ENCODE peak calls at places on chromosomes 11 and 22, in five cellular contexts. One of them, this sample, is unnamed.

GRCh38 chr11:79822771-79823170 is 381.9 kb upstream of the TENM4 start:
- DNase-seq in mesothelial cell of epicardium: no peak
- DNase-seq in fibroblast of pulmonary artery: no peak
- DNase-seq in AG10803: no peak
- DNase-seq in left ventricle myocardium inferior: no peak
- DNase-seq in this sample: no peak

GRCh38 chr22:38824587-38824986 is 19.2 kb downstream of the NPTXR start:
- DNase-seq in mesothelial cell of epicardium: peak
- DNase-seq in fibroblast of pulmonary artery: peak
- DNase-seq in AG10803: peak
- DNase-seq in left ventricle myocardium inferior: peak
- DNase-seq in this sample: no peak

GRCh38 chr11:129258205-129258604 is 66.1 kb upstream of the ARHGAP32 start:
- DNase-seq in mesothelial cell of epicardium: no peak
- DNase-seq in fibroblast of pulmonary artery: no peak
- DNase-seq in AG10803: no peak
- DNase-seq in left ventricle myocardium inferior: no peak
- DNase-seq in this sample: no peak

GRCh38 chr22:40633036-40633435 is 3.5 kb downstream of the MRTFA start:
- DNase-seq in mesothelial cell of epicardium: no peak
- DNase-seq in fibroblast of pulmonary artery: no peak
- DNase-seq in AG10803: no peak
- DNase-seq in left ventricle myocardium inferior: no peak
- DNase-seq in this sample: no peak

GRCh38 chr11:125069796-125070195 is 6.7 kb downstream of the SLC37A2 start:
- DNase-seq in mesothelial cell of epicardium: no peak
- DNase-seq in fibroblast of pulmonary artery: peak
- DNase-seq in AG10803: peak
- DNase-seq in left ventricle myocardium inferior: no peak
- DNase-seq in this sample: no peak

GRCh38 chr11:4465411-4465810 is 16.3 kb downstream of the OR52K2 start:
- DNase-seq in mesothelial cell of epicardium: no peak
- DNase-seq in fibroblast of pulmonary artery: no peak
- DNase-seq in AG10803: no peak
- DNase-seq in left ventricle myocardium inferior: no peak
- DNase-seq in this sample: no peak

GRCh38 chr11:70016666-70017347 is 61.3 kb upstream of the ANO1 start:
- DNase-seq in mesothelial cell of epicardium: no peak
- DNase-seq in fibroblast of pulmonary artery: peak
- DNase-seq in AG10803: peak
- DNase-seq in left ventricle myocardium inferior: no peak
- DNase-seq in this sample: peak

GRCh38 chr22:32579533-32580220 is 105.1 kb downstream of the FBXO7 start:
- DNase-seq in mesothelial cell of epicardium: no peak
- DNase-seq in fibroblast of pulmonary artery: no peak
- DNase-seq in AG10803: peak
- DNase-seq in left ventricle myocardium inferior: peak
- DNase-seq in this sample: no peak

GRCh38 chr11:47980093-47980906 is at the start of gene PTPRJ:
- DNase-seq in mesothelial cell of epicardium: peak
- DNase-seq in fibroblast of pulmonary artery: peak
- DNase-seq in AG10803: peak
- DNase-seq in left ventricle myocardium inferior: peak
- DNase-seq in this sample: peak

GRCh38 chr11:116276051-116277044 is 496.4 kb downstream of the BUD13 start:
- DNase-seq in mesothelial cell of epicardium: peak
- DNase-seq in fibroblast of pulmonary artery: peak
- DNase-seq in AG10803: peak
- DNase-seq in left ventricle myocardium inferior: peak
- DNase-seq in this sample: no peak

GRCh38 chr22:23128269-23129108 is 13.3 kb downstream of the RSPH14 start:
- DNase-seq in mesothelial cell of epicardium: peak
- DNase-seq in fibroblast of pulmonary artery: peak
- DNase-seq in AG10803: peak
- DNase-seq in left ventricle myocardium inferior: peak
- DNase-seq in this sample: no peak

GRCh38 chr11:68282141-68282860 is 10.5 kb upstream of the C11orf24 start:
- DNase-seq in mesothelial cell of epicardium: no peak
- DNase-seq in fibroblast of pulmonary artery: no peak
- DNase-seq in AG10803: no peak
- DNase-seq in left ventricle myocardium inferior: no peak
- DNase-seq in this sample: no peak

GRCh38 chr11:28195449-28195848 is 87.3 kb downstream of the METTL15 start:
- DNase-seq in mesothelial cell of epicardium: no peak
- DNase-seq in fibroblast of pulmonary artery: no peak
- DNase-seq in AG10803: no peak
- DNase-seq in left ventricle myocardium inferior: no peak
- DNase-seq in this sample: no peak

GRCh38 chr11:10770626-10771254 is 19.7 kb downstream of the CTR9 start:
- DNase-seq in mesothelial cell of epicardium: no peak
- DNase-seq in fibroblast of pulmonary artery: peak
- DNase-seq in AG10803: peak
- DNase-seq in left ventricle myocardium inferior: peak
- DNase-seq in this sample: no peak

GRCh38 chr11:12410006-12410728 is 32.8 kb downstream of the PARVA start:
- DNase-seq in mesothelial cell of epicardium: no peak
- DNase-seq in fibroblast of pulmonary artery: peak
- DNase-seq in AG10803: peak
- DNase-seq in left ventricle myocardium inferior: no peak
- DNase-seq in this sample: no peak

GRCh38 chr11:12411395-12411794 is 34.0 kb downstream of the PARVA start:
- DNase-seq in mesothelial cell of epicardium: no peak
- DNase-seq in fibroblast of pulmonary artery: no peak
- DNase-seq in AG10803: no peak
- DNase-seq in left ventricle myocardium inferior: no peak
- DNase-seq in this sample: no peak

GRCh38 chr11:12413141-12414055 is 36.0 kb downstream of the PARVA start:
- DNase-seq in mesothelial cell of epicardium: no peak
- DNase-seq in fibroblast of pulmonary artery: no peak
- DNase-seq in AG10803: no peak
- DNase-seq in left ventricle myocardium inferior: no peak
- DNase-seq in this sample: no peak

GRCh38 chr11:12409621-12410005 is 32.2 kb downstream of the PARVA start:
- DNase-seq in mesothelial cell of epicardium: no peak
- DNase-seq in fibroblast of pulmonary artery: no peak
- DNase-seq in AG10803: peak
- DNase-seq in left ventricle myocardium inferior: no peak
- DNase-seq in this sample: no peak

GRCh38 chr11:12411806-12412727 is 34.7 kb downstream of the PARVA start:
- DNase-seq in mesothelial cell of epicardium: peak
- DNase-seq in fibroblast of pulmonary artery: peak
- DNase-seq in AG10803: peak
- DNase-seq in left ventricle myocardium inferior: peak
- DNase-seq in this sample: peak
- TF ChIP-seq CTCF in mesothelial cell of epicardium: peak
- TF ChIP-seq CTCF in fibroblast of pulmonary artery: peak
- TF ChIP-seq CTCF in AG10803: peak
- TF ChIP-seq CTCF in left ventricle myocardium inferior: peak
- TF ChIP-seq CTCF in this sample: peak

GRCh38 chr22:19820880-19821522 is 33.7 kb downstream of the GNB1L start:
- DNase-seq in mesothelial cell of epicardium: no peak
- DNase-seq in fibroblast of pulmonary artery: no peak
- DNase-seq in AG10803: no peak
- DNase-seq in left ventricle myocardium inferior: no peak
- DNase-seq in this sample: peak
- TF ChIP-seq CTCF in mesothelial cell of epicardium: no peak
- TF ChIP-seq CTCF in fibroblast of pulmonary artery: no peak
- TF ChIP-seq CTCF in AG10803: no peak
- TF ChIP-seq CTCF in left ventricle myocardium inferior: no peak
- TF ChIP-seq CTCF in this sample: no peak

GRCh38 chr22:49861642-49862407 is 8.2 kb downstream of the ZBED4 start:
- DNase-seq in mesothelial cell of epicardium: no peak
- DNase-seq in fibroblast of pulmonary artery: peak
- DNase-seq in AG10803: no peak
- DNase-seq in left ventricle myocardium inferior: no peak
- DNase-seq in this sample: no peak
- TF ChIP-seq CTCF in mesothelial cell of epicardium: no peak
- TF ChIP-seq CTCF in fibroblast of pulmonary artery: no peak
- TF ChIP-seq CTCF in AG10803: no peak
- TF ChIP-seq CTCF in left ventricle myocardium inferior: no peak
- TF ChIP-seq CTCF in this sample: no peak

GRCh38 chr22:30649430-30650007 is 13.9 kb downstream of the SLC35E4 start:
- DNase-seq in mesothelial cell of epicardium: no peak
- DNase-seq in fibroblast of pulmonary artery: peak
- DNase-seq in AG10803: peak
- DNase-seq in left ventricle myocardium inferior: peak
- DNase-seq in this sample: peak
- TF ChIP-seq CTCF in mesothelial cell of epicardium: no peak
- TF ChIP-seq CTCF in fibroblast of pulmonary artery: no peak
- TF ChIP-seq CTCF in AG10803: peak
- TF ChIP-seq CTCF in left ventricle myocardium inferior: no peak
- TF ChIP-seq CTCF in this sample: no peak

DNA sequence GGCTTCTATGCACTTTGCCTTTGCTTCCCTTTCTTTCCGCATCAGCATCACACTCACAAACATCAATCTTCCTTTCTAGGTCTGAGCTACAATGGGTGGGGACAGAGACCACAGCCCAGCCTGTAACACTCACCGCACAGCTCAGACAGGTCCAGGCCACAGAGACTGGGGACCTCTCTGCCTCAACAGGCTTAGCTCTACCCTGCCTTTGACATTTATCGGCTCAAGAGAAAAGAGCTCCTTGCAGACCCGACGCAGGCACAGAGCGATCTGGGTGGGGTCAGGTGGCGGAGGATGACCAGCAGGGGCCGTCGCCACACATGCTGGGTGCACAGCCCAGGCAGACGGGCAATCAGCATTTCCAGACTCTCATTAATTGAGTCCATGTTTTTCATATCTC is 837.3 kb downstream of the TBC1D22A start:
- DNase-seq in mesothelial cell of epicardium: no peak
- DNase-seq in fibroblast of pulmonary artery: no peak
- DNase-seq in AG10803: no peak
- DNase-seq in left ventricle myocardium inferior: no peak
- DNase-seq in this sample: no peak
- TF ChIP-seq CTCF in mesothelial cell of epicardium: no peak
- TF ChIP-seq CTCF in fibroblast of pulmonary artery: no peak
- TF ChIP-seq CTCF in AG10803: no peak
- TF ChIP-seq CTCF in left ventricle myocardium inferior: no peak
- TF ChIP-seq CTCF in this sample: no peak

DNA sequence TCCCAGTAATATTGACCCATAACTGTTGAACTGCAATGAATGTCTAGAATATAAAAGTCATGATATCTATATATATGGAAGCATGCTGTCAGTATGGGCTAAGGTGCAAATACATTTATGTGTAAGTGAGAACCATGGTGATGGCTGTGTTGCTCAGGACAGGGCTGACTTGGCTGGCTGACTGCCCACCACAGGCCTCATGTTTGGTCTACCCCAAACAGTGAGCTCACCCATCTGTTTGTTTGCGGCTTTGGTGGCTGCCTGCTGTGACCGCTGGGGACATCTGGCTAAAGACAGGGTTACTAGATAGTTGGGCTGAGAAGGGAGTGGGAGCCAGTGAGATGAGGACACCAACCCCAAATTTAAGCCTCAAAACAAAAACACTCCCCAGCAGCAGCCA is 6.3 kb downstream of the CD44 start:
- DNase-seq in mesothelial cell of epicardium: no peak
- DNase-seq in fibroblast of pulmonary artery: no peak
- DNase-seq in AG10803: peak
- DNase-seq in left ventricle myocardium inferior: no peak
- DNase-seq in this sample: no peak
- TF ChIP-seq CTCF in mesothelial cell of epicardium: no peak
- TF ChIP-seq CTCF in fibroblast of pulmonary artery: no peak
- TF ChIP-seq CTCF in AG10803: peak
- TF ChIP-seq CTCF in left ventricle myocardium inferior: no peak
- TF ChIP-seq CTCF in this sample: no peak

GRCh38 chr22:37045958-37046357 is 5.6 kb upstream of the KCTD17 start:
- DNase-seq in mesothelial cell of epicardium: no peak
- DNase-seq in fibroblast of pulmonary artery: peak
- DNase-seq in AG10803: peak
- DNase-seq in left ventricle myocardium inferior: no peak
- DNase-seq in this sample: no peak
- TF ChIP-seq CTCF in mesothelial cell of epicardium: peak
- TF ChIP-seq CTCF in fibroblast of pulmonary artery: peak
- TF ChIP-seq CTCF in AG10803: peak
- TF ChIP-seq CTCF in left ventricle myocardium inferior: peak
- TF ChIP-seq CTCF in this sample: peak

DNA sequence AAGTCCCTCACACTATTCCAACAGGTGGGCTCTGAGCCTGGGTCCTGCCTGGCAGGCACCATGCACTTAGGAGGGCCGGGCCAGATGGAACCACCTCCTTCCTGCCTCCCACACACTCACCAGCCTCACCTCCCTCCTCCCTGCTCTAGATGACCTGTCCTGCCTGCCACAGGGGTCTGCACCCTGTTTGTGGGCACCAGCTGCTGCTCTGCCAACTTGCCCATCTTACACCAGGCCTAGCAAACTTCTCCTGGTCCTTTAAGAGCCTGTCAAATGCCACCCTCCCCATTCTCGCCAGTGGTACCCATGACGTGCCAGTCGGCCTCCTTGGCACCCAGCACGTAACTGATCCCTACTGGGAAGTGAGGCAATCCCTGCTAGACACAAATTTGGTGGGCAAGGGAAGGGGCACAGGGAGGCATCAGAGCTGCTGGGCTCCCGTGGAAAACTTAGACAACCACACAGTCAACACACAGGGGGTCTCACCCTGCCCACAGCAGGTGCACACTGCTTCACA is 3.1 kb downstream of the MOB2 start:
- DNase-seq in mesothelial cell of epicardium: no peak
- DNase-seq in fibroblast of pulmonary artery: no peak
- DNase-seq in AG10803: no peak
- DNase-seq in left ventricle myocardium inferior: peak
- DNase-seq in this sample: peak
- TF ChIP-seq CTCF in mesothelial cell of epicardium: no peak
- TF ChIP-seq CTCF in fibroblast of pulmonary artery: no peak
- TF ChIP-seq CTCF in AG10803: no peak
- TF ChIP-seq CTCF in left ventricle myocardium inferior: no peak
- TF ChIP-seq CTCF in this sample: no peak

This sample was measured in ascending aorta.